ENCODE peak calls at places on chromosomes 11 and 22, in eight cellular contexts. One of them, this sample, is unnamed. For H3K9me3, the result is how much of the 10 kb centered on the place peaks cover.

GRCh38 chr22:27170491-27170890 is 513.1 kb downstream of the MIAT start:
- DNase-seq in suprapubic skin: no peak
- DNase-seq in cardiac muscle cell: peak
- DNase-seq in heart right ventricle: no peak
- DNase-seq in neural progenitor cell: no peak
- DNase-seq in psoas muscle: peak
- DNase-seq in A549: peak
- DNase-seq in tibial artery: peak
- DNase-seq in this sample: no peak

GRCh38 chr22:25753252-25753651 is 11.3 kb downstream of the MYO18B start:
- DNase-seq in suprapubic skin: no peak
- DNase-seq in cardiac muscle cell: no peak
- DNase-seq in heart right ventricle: no peak
- DNase-seq in neural progenitor cell: no peak
- DNase-seq in psoas muscle: no peak
- DNase-seq in A549: no peak
- DNase-seq in tibial artery: no peak
- DNase-seq in this sample: no peak

GRCh38 chr22:45265546-45265945 is 19.2 kb upstream of the UPK3A start:
- DNase-seq in suprapubic skin: no peak
- DNase-seq in cardiac muscle cell: peak
- DNase-seq in heart right ventricle: no peak
- DNase-seq in neural progenitor cell: no peak
- DNase-seq in psoas muscle: no peak
- DNase-seq in A549: no peak
- DNase-seq in tibial artery: no peak
- DNase-seq in this sample: no peak

GRCh38 chr11:13140873-13141655 is 131.9 kb downstream of the RASSF10 start:
- DNase-seq in suprapubic skin: no peak
- DNase-seq in cardiac muscle cell: no peak
- DNase-seq in heart right ventricle: no peak
- DNase-seq in neural progenitor cell: no peak
- DNase-seq in psoas muscle: no peak
- DNase-seq in A549: no peak
- DNase-seq in tibial artery: no peak
- DNase-seq in this sample: no peak

GRCh38 chr11:1421291-1421690 is 31.6 kb downstream of the BRSK2 start:
- DNase-seq in suprapubic skin: no peak
- DNase-seq in cardiac muscle cell: no peak
- DNase-seq in heart right ventricle: no peak
- DNase-seq in neural progenitor cell: no peak
- DNase-seq in psoas muscle: no peak
- DNase-seq in A549: no peak
- DNase-seq in tibial artery: no peak
- DNase-seq in this sample: no peak

GRCh38 chr11:117907276-117908110 is 21.7 kb downstream of the TMPRSS13 start:
- DNase-seq in suprapubic skin: peak
- DNase-seq in cardiac muscle cell: peak
- DNase-seq in heart right ventricle: peak
- DNase-seq in neural progenitor cell: peak
- DNase-seq in psoas muscle: peak
- DNase-seq in A549: peak
- DNase-seq in tibial artery: peak
- DNase-seq in this sample: peak

GRCh38 chr11:120115272-120116000 is 22.5 kb downstream of the TRIM29 start:
- DNase-seq in suprapubic skin: no peak
- DNase-seq in cardiac muscle cell: no peak
- DNase-seq in heart right ventricle: no peak
- DNase-seq in neural progenitor cell: no peak
- DNase-seq in psoas muscle: no peak
- DNase-seq in A549: no peak
- DNase-seq in tibial artery: no peak
- DNase-seq in this sample: no peak

GRCh38 chr11:19832901-19833300 is 120.3 kb downstream of the NAV2 start:
- DNase-seq in suprapubic skin: no peak
- DNase-seq in cardiac muscle cell: no peak
- DNase-seq in heart right ventricle: no peak
- DNase-seq in neural progenitor cell: no peak
- DNase-seq in psoas muscle: no peak
- DNase-seq in A549: no peak
- DNase-seq in tibial artery: no peak
- DNase-seq in this sample: no peak

GRCh38 chr11:48049036-48049435 is 68.7 kb downstream of the PTPRJ start:
- DNase-seq in suprapubic skin: no peak
- DNase-seq in cardiac muscle cell: no peak
- DNase-seq in heart right ventricle: no peak
- DNase-seq in neural progenitor cell: no peak
- DNase-seq in psoas muscle: no peak
- DNase-seq in A549: no peak
- DNase-seq in tibial artery: no peak
- DNase-seq in this sample: no peak

GRCh38 chr11:45457649-45458048 is 171.5 kb upstream of the SYT13 start:
- DNase-seq in suprapubic skin: no peak
- DNase-seq in cardiac muscle cell: peak
- DNase-seq in heart right ventricle: no peak
- DNase-seq in neural progenitor cell: no peak
- DNase-seq in psoas muscle: no peak
- DNase-seq in A549: no peak
- DNase-seq in tibial artery: no peak
- DNase-seq in this sample: no peak

GRCh38 chr22:39316440-39317083 is 2.9 kb downstream of the RPL3 start:
- DNase-seq in suprapubic skin: no peak
- DNase-seq in cardiac muscle cell: peak
- DNase-seq in heart right ventricle: peak
- DNase-seq in neural progenitor cell: peak
- DNase-seq in psoas muscle: peak
- DNase-seq in A549: no peak
- DNase-seq in tibial artery: peak
- DNase-seq in this sample: peak
- H3K4me3 ChIP-seq in suprapubic skin: peak
- H3K4me3 ChIP-seq in cardiac muscle cell: peak
- H3K4me3 ChIP-seq in heart right ventricle: peak
- H3K4me3 ChIP-seq in neural progenitor cell: peak
- H3K4me3 ChIP-seq in psoas muscle: peak
- H3K4me3 ChIP-seq in A549: peak
- H3K4me3 ChIP-seq in tibial artery: peak
- H3K4me3 ChIP-seq in this sample: no peak

GRCh38 chr22:37174964-37175363 is 13.1 kb downstream of the C1QTNF6 start:
- DNase-seq in suprapubic skin: no peak
- DNase-seq in cardiac muscle cell: no peak
- DNase-seq in heart right ventricle: no peak
- DNase-seq in neural progenitor cell: no peak
- DNase-seq in psoas muscle: no peak
- DNase-seq in A549: no peak
- DNase-seq in tibial artery: no peak
- DNase-seq in this sample: no peak

GRCh38 chr22:37175414-37176144 is 12.5 kb downstream of the C1QTNF6 start:
- DNase-seq in suprapubic skin: peak
- DNase-seq in cardiac muscle cell: no peak
- DNase-seq in heart right ventricle: no peak
- DNase-seq in neural progenitor cell: no peak
- DNase-seq in psoas muscle: no peak
- DNase-seq in A549: no peak
- DNase-seq in tibial artery: peak
- DNase-seq in this sample: no peak

GRCh38 chr22:37177755-37178154 is 10.3 kb downstream of the C1QTNF6 start:
- DNase-seq in suprapubic skin: no peak
- DNase-seq in cardiac muscle cell: no peak
- DNase-seq in heart right ventricle: no peak
- DNase-seq in neural progenitor cell: no peak
- DNase-seq in psoas muscle: no peak
- DNase-seq in A549: no peak
- DNase-seq in tibial artery: no peak
- DNase-seq in this sample: no peak

GRCh38 chr22:37177221-37177620 is 10.8 kb downstream of the C1QTNF6 start:
- DNase-seq in suprapubic skin: peak
- DNase-seq in cardiac muscle cell: no peak
- DNase-seq in heart right ventricle: no peak
- DNase-seq in neural progenitor cell: no peak
- DNase-seq in psoas muscle: no peak
- DNase-seq in A549: no peak
- DNase-seq in tibial artery: no peak
- DNase-seq in this sample: no peak

GRCh38 chr22:37176464-37177061 is 11.5 kb downstream of the C1QTNF6 start:
- DNase-seq in suprapubic skin: peak
- DNase-seq in cardiac muscle cell: peak
- DNase-seq in heart right ventricle: peak
- DNase-seq in neural progenitor cell: no peak
- DNase-seq in psoas muscle: peak
- DNase-seq in A549: no peak
- DNase-seq in tibial artery: peak
- DNase-seq in this sample: no peak
- TF ChIP-seq CTCF in suprapubic skin: no peak
- TF ChIP-seq CTCF in cardiac muscle cell: peak
- TF ChIP-seq CTCF in heart right ventricle: no peak
- TF ChIP-seq CTCF in neural progenitor cell: no peak
- TF ChIP-seq CTCF in psoas muscle: no peak
- TF ChIP-seq CTCF in A549: no peak
- TF ChIP-seq CTCF in tibial artery: no peak
- TF ChIP-seq CTCF in this sample: no peak

GRCh38 chr11:100208207-100208606 is 478.9 kb upstream of the ARHGAP42 start:
- DNase-seq in suprapubic skin: no peak
- DNase-seq in cardiac muscle cell: no peak
- DNase-seq in heart right ventricle: no peak
- DNase-seq in neural progenitor cell: no peak
- DNase-seq in psoas muscle: no peak
- DNase-seq in A549: no peak
- DNase-seq in tibial artery: no peak
- DNase-seq in this sample: no peak

GRCh38 chr11:100203789-100204188 is 483.3 kb upstream of the ARHGAP42 start:
- DNase-seq in suprapubic skin: no peak
- DNase-seq in cardiac muscle cell: no peak
- DNase-seq in heart right ventricle: no peak
- DNase-seq in neural progenitor cell: no peak
- DNase-seq in psoas muscle: no peak
- DNase-seq in A549: no peak
- DNase-seq in tibial artery: no peak
- DNase-seq in this sample: no peak

GRCh38 chr11:100205926-100206325 is 481.2 kb upstream of the ARHGAP42 start:
- DNase-seq in suprapubic skin: no peak
- DNase-seq in cardiac muscle cell: no peak
- DNase-seq in heart right ventricle: no peak
- DNase-seq in neural progenitor cell: no peak
- DNase-seq in psoas muscle: no peak
- DNase-seq in A549: no peak
- DNase-seq in tibial artery: no peak
- DNase-seq in this sample: no peak
- H3K9me3 ChIP-seq in suprapubic skin: under half
- H3K9me3 ChIP-seq in cardiac muscle cell: under half
- H3K9me3 ChIP-seq in heart right ventricle: under half
- H3K9me3 ChIP-seq in neural progenitor cell: under half
- H3K9me3 ChIP-seq in psoas muscle: under half
- H3K9me3 ChIP-seq in A549: under half
- H3K9me3 ChIP-seq in tibial artery: under half
- H3K9me3 ChIP-seq in this sample: under half

GRCh38 chr22:41801886-41802285 is 1.4 kb downstream of the CCDC134 start:
- DNase-seq in suprapubic skin: no peak
- DNase-seq in cardiac muscle cell: no peak
- DNase-seq in heart right ventricle: no peak
- DNase-seq in neural progenitor cell: no peak
- DNase-seq in psoas muscle: no peak
- DNase-seq in A549: no peak
- DNase-seq in tibial artery: no peak
- DNase-seq in this sample: no peak
- H3K4me3 ChIP-seq in suprapubic skin: no peak
- H3K4me3 ChIP-seq in cardiac muscle cell: peak
- H3K4me3 ChIP-seq in heart right ventricle: no peak
- H3K4me3 ChIP-seq in neural progenitor cell: peak
- H3K4me3 ChIP-seq in psoas muscle: peak
- H3K4me3 ChIP-seq in A549: peak
- H3K4me3 ChIP-seq in tibial artery: no peak
- H3K4me3 ChIP-seq in this sample: no peak

GRCh38 chr22:43945632-43946390 is 9.4 kb upstream of the SAMM50 start:
- DNase-seq in suprapubic skin: no peak
- DNase-seq in cardiac muscle cell: peak
- DNase-seq in heart right ventricle: peak
- DNase-seq in neural progenitor cell: peak
- DNase-seq in psoas muscle: peak
- DNase-seq in A549: peak
- DNase-seq in tibial artery: no peak
- DNase-seq in this sample: peak

GRCh38 chr22:43948836-43949235 is 6.4 kb upstream of the SAMM50 start:
- DNase-seq in suprapubic skin: no peak
- DNase-seq in cardiac muscle cell: no peak
- DNase-seq in heart right ventricle: no peak
- DNase-seq in neural progenitor cell: no peak
- DNase-seq in psoas muscle: no peak
- DNase-seq in A549: no peak
- DNase-seq in tibial artery: no peak
- DNase-seq in this sample: no peak

GRCh38 chr22:43944670-43945430 is 10.4 kb upstream of the SAMM50 start:
- DNase-seq in suprapubic skin: no peak
- DNase-seq in cardiac muscle cell: no peak
- DNase-seq in heart right ventricle: no peak
- DNase-seq in neural progenitor cell: no peak
- DNase-seq in psoas muscle: no peak
- DNase-seq in A549: no peak
- DNase-seq in tibial artery: no peak
- DNase-seq in this sample: no peak

GRCh38 chr22:43941449-43941848 is 13.8 kb upstream of the SAMM50 start:
- DNase-seq in suprapubic skin: no peak
- DNase-seq in cardiac muscle cell: no peak
- DNase-seq in heart right ventricle: no peak
- DNase-seq in neural progenitor cell: no peak
- DNase-seq in psoas muscle: no peak
- DNase-seq in A549: no peak
- DNase-seq in tibial artery: no peak
- DNase-seq in this sample: no peak

GRCh38 chr22:43946391-43946680 is 8.9 kb upstream of the SAMM50 start:
- DNase-seq in suprapubic skin: no peak
- DNase-seq in cardiac muscle cell: no peak
- DNase-seq in heart right ventricle: no peak
- DNase-seq in neural progenitor cell: peak
- DNase-seq in psoas muscle: no peak
- DNase-seq in A549: peak
- DNase-seq in tibial artery: no peak
- DNase-seq in this sample: no peak
- TF ChIP-seq CTCF in suprapubic skin: no peak
- TF ChIP-seq CTCF in cardiac muscle cell: no peak
- TF ChIP-seq CTCF in heart right ventricle: no peak
- TF ChIP-seq CTCF in neural progenitor cell: no peak
- TF ChIP-seq CTCF in psoas muscle: no peak
- TF ChIP-seq CTCF in A549: no peak
- TF ChIP-seq CTCF in tibial artery: no peak
- TF ChIP-seq CTCF in this sample: no peak

GRCh38 chr22:48842976-48843375 is 984.7 kb downstream of the BRD1 start:
- DNase-seq in suprapubic skin: no peak
- DNase-seq in cardiac muscle cell: no peak
- DNase-seq in heart right ventricle: no peak
- DNase-seq in neural progenitor cell: no peak
- DNase-seq in psoas muscle: no peak
- DNase-seq in A549: no peak
- DNase-seq in tibial artery: no peak
- DNase-seq in this sample: no peak
- H3K9me3 ChIP-seq in suprapubic skin: under half
- H3K9me3 ChIP-seq in cardiac muscle cell: under half
- H3K9me3 ChIP-seq in heart right ventricle: under half
- H3K9me3 ChIP-seq in neural progenitor cell: under half
- H3K9me3 ChIP-seq in psoas muscle: under half
- H3K9me3 ChIP-seq in A549: under half
- H3K9me3 ChIP-seq in tibial artery: under half
- H3K9me3 ChIP-seq in this sample: under half

This sample was measured in CD8-positive, alpha-beta T cell.